ENCODE peak calls at places on chromosome 4, in nine cellular contexts. One of them, this sample, is unnamed.

GRCh38 chr4:21656832-21657231 is 291.7 kb downstream of the KCNIP4 start:
- DNase-seq in DMS153: no peak
- DNase-seq in endothelial cell: no peak
- DNase-seq in stimulated activated CD8-positive, alpha-beta memory T cell treated with anti-CD3 and anti-CD28 coated beads, Interleukin-7, amount 100 ng/mL, for 24 hours: no peak
- DNase-seq in C1 segment of cervical spinal cord: no peak
- DNase-seq in activated CD8-positive, alpha-beta memory T cell treated with anti-CD3 and anti-CD28 coated beads for 48 hours: no peak
- DNase-seq in activated naive CD4-positive, alpha-beta T cell treated with anti-CD3 and anti-CD28 coated beads, Interleukin-2, amount 50 U/mL, for 72 hours: no peak
- DNase-seq in ovary: no peak
- DNase-seq in sciatic nerve: no peak
- DNase-seq in this sample: no peak

GRCh38 chr4:118865091-118865708 is 23.5 kb upstream of the SYNPO2 start:
- DNase-seq in C1 segment of cervical spinal cord: no peak
- DNase-seq in sciatic nerve: no peak
- DNase-seq in stimulated activated CD8-positive, alpha-beta memory T cell treated with anti-CD3 and anti-CD28 coated beads, Interleukin-7, amount 100 ng/mL, for 24 hours: no peak
- DNase-seq in activated naive CD4-positive, alpha-beta T cell treated with anti-CD3 and anti-CD28 coated beads, Interleukin-2, amount 50 U/mL, for 72 hours: no peak
- DNase-seq in activated CD8-positive, alpha-beta memory T cell treated with anti-CD3 and anti-CD28 coated beads for 48 hours: no peak
- DNase-seq in DMS153: peak; percentile 75
- DNase-seq in ovary: no peak
- DNase-seq in endothelial cell: peak; percentile 30
- DNase-seq in this sample: no peak

GRCh38 chr4:104735174-104735573 is 240.5 kb upstream of the CXXC4 start:
- DNase-seq in stimulated activated CD8-positive, alpha-beta memory T cell treated with anti-CD3 and anti-CD28 coated beads, Interleukin-7, amount 100 ng/mL, for 24 hours: no peak
- DNase-seq in ovary: no peak
- DNase-seq in DMS153: no peak
- DNase-seq in sciatic nerve: no peak
- DNase-seq in C1 segment of cervical spinal cord: no peak
- DNase-seq in activated CD8-positive, alpha-beta memory T cell treated with anti-CD3 and anti-CD28 coated beads for 48 hours: no peak
- DNase-seq in endothelial cell: no peak
- DNase-seq in activated naive CD4-positive, alpha-beta T cell treated with anti-CD3 and anti-CD28 coated beads, Interleukin-2, amount 50 U/mL, for 72 hours: no peak
- DNase-seq in this sample: no peak

GRCh38 chr4:118981171-118981838 is 92.7 kb downstream of the SYNPO2 start:
- DNase-seq in endothelial cell: no peak
- DNase-seq in stimulated activated CD8-positive, alpha-beta memory T cell treated with anti-CD3 and anti-CD28 coated beads, Interleukin-7, amount 100 ng/mL, for 24 hours: no peak
- DNase-seq in sciatic nerve: no peak
- DNase-seq in C1 segment of cervical spinal cord: no peak
- DNase-seq in ovary: no peak
- DNase-seq in DMS153: no peak
- DNase-seq in activated naive CD4-positive, alpha-beta T cell treated with anti-CD3 and anti-CD28 coated beads, Interleukin-2, amount 50 U/mL, for 72 hours: no peak
- DNase-seq in activated CD8-positive, alpha-beta memory T cell treated with anti-CD3 and anti-CD28 coated beads for 48 hours: no peak
- DNase-seq in this sample: no peak

GRCh38 chr4:26941951-26942350 is 81.3 kb downstream of the STIM2 start:
- DNase-seq in activated naive CD4-positive, alpha-beta T cell treated with anti-CD3 and anti-CD28 coated beads, Interleukin-2, amount 50 U/mL, for 72 hours: no peak
- DNase-seq in DMS153: no peak
- DNase-seq in stimulated activated CD8-positive, alpha-beta memory T cell treated with anti-CD3 and anti-CD28 coated beads, Interleukin-7, amount 100 ng/mL, for 24 hours: no peak
- DNase-seq in C1 segment of cervical spinal cord: no peak
- DNase-seq in activated CD8-positive, alpha-beta memory T cell treated with anti-CD3 and anti-CD28 coated beads for 48 hours: no peak
- DNase-seq in endothelial cell: no peak
- DNase-seq in ovary: no peak
- DNase-seq in sciatic nerve: no peak
- DNase-seq in this sample: no peak

GRCh38 chr4:164949448-164950118 is 27.9 kb downstream of the TRIM61 start:
- DNase-seq in sciatic nerve: no peak
- DNase-seq in endothelial cell: peak; percentile 28
- DNase-seq in stimulated activated CD8-positive, alpha-beta memory T cell treated with anti-CD3 and anti-CD28 coated beads, Interleukin-7, amount 100 ng/mL, for 24 hours: no peak
- DNase-seq in activated naive CD4-positive, alpha-beta T cell treated with anti-CD3 and anti-CD28 coated beads, Interleukin-2, amount 50 U/mL, for 72 hours: no peak
- DNase-seq in activated CD8-positive, alpha-beta memory T cell treated with anti-CD3 and anti-CD28 coated beads for 48 hours: no peak
- DNase-seq in ovary: no peak
- DNase-seq in DMS153: no peak
- DNase-seq in C1 segment of cervical spinal cord: no peak
- DNase-seq in this sample: no peak

GRCh38 chr4:5957091-5957490 is 61.1 kb downstream of the C4orf50 start:
- DNase-seq in DMS153: peak; percentile 44
- DNase-seq in sciatic nerve: no peak
- DNase-seq in endothelial cell: no peak
- DNase-seq in stimulated activated CD8-positive, alpha-beta memory T cell treated with anti-CD3 and anti-CD28 coated beads, Interleukin-7, amount 100 ng/mL, for 24 hours: no peak
- DNase-seq in ovary: no peak
- DNase-seq in activated naive CD4-positive, alpha-beta T cell treated with anti-CD3 and anti-CD28 coated beads, Interleukin-2, amount 50 U/mL, for 72 hours: no peak
- DNase-seq in activated CD8-positive, alpha-beta memory T cell treated with anti-CD3 and anti-CD28 coated beads for 48 hours: no peak
- DNase-seq in C1 segment of cervical spinal cord: no peak
- DNase-seq in this sample: no peak

GRCh38 chr4:185246453-185246852 is 37.1 kb downstream of the SNX25 start:
- DNase-seq in ovary: no peak
- DNase-seq in activated naive CD4-positive, alpha-beta T cell treated with anti-CD3 and anti-CD28 coated beads, Interleukin-2, amount 50 U/mL, for 72 hours: no peak
- DNase-seq in activated CD8-positive, alpha-beta memory T cell treated with anti-CD3 and anti-CD28 coated beads for 48 hours: no peak
- DNase-seq in C1 segment of cervical spinal cord: no peak
- DNase-seq in endothelial cell: no peak
- DNase-seq in sciatic nerve: no peak
- DNase-seq in DMS153: no peak
- DNase-seq in stimulated activated CD8-positive, alpha-beta memory T cell treated with anti-CD3 and anti-CD28 coated beads, Interleukin-7, amount 100 ng/mL, for 24 hours: no peak
- DNase-seq in this sample: no peak

GRCh38 chr4:39730067-39730466 is 32.1 kb downstream of the UBE2K start:
- DNase-seq in sciatic nerve: no peak
- DNase-seq in C1 segment of cervical spinal cord: no peak
- DNase-seq in stimulated activated CD8-positive, alpha-beta memory T cell treated with anti-CD3 and anti-CD28 coated beads, Interleukin-7, amount 100 ng/mL, for 24 hours: no peak
- DNase-seq in DMS153: no peak
- DNase-seq in activated naive CD4-positive, alpha-beta T cell treated with anti-CD3 and anti-CD28 coated beads, Interleukin-2, amount 50 U/mL, for 72 hours: no peak
- DNase-seq in endothelial cell: no peak
- DNase-seq in ovary: no peak
- DNase-seq in activated CD8-positive, alpha-beta memory T cell treated with anti-CD3 and anti-CD28 coated beads for 48 hours: no peak
- DNase-seq in this sample: no peak

GRCh38 chr4:103018391-103019318 is 850 bp downstream of the SLC9B1 start:
- DNase-seq in DMS153: peak; percentile 1
- DNase-seq in stimulated activated CD8-positive, alpha-beta memory T cell treated with anti-CD3 and anti-CD28 coated beads, Interleukin-7, amount 100 ng/mL, for 24 hours: no peak
- DNase-seq in sciatic nerve: no peak
- DNase-seq in activated naive CD4-positive, alpha-beta T cell treated with anti-CD3 and anti-CD28 coated beads, Interleukin-2, amount 50 U/mL, for 72 hours: no peak
- DNase-seq in ovary: peak; percentile 58
- DNase-seq in activated CD8-positive, alpha-beta memory T cell treated with anti-CD3 and anti-CD28 coated beads for 48 hours: no peak
- DNase-seq in C1 segment of cervical spinal cord: no peak
- DNase-seq in endothelial cell: no peak
- DNase-seq in this sample: peak; percentile 3

GRCh38 chr4:8033776-8034528 is 94.3 kb upstream of the AFAP1 start:
- DNase-seq in sciatic nerve: no peak
- DNase-seq in activated CD8-positive, alpha-beta memory T cell treated with anti-CD3 and anti-CD28 coated beads for 48 hours: no peak
- DNase-seq in stimulated activated CD8-positive, alpha-beta memory T cell treated with anti-CD3 and anti-CD28 coated beads, Interleukin-7, amount 100 ng/mL, for 24 hours: no peak
- DNase-seq in activated naive CD4-positive, alpha-beta T cell treated with anti-CD3 and anti-CD28 coated beads, Interleukin-2, amount 50 U/mL, for 72 hours: no peak
- DNase-seq in C1 segment of cervical spinal cord: no peak
- DNase-seq in ovary: no peak
- DNase-seq in endothelial cell: no peak
- DNase-seq in DMS153: no peak
- DNase-seq in this sample: no peak

GRCh38 chr4:113684534-113685091 is 76.9 kb downstream of the CAMK2D start:
- DNase-seq in DMS153: peak; percentile 7
- DNase-seq in stimulated activated CD8-positive, alpha-beta memory T cell treated with anti-CD3 and anti-CD28 coated beads, Interleukin-7, amount 100 ng/mL, for 24 hours: no peak
- DNase-seq in sciatic nerve: no peak
- DNase-seq in activated naive CD4-positive, alpha-beta T cell treated with anti-CD3 and anti-CD28 coated beads, Interleukin-2, amount 50 U/mL, for 72 hours: no peak
- DNase-seq in C1 segment of cervical spinal cord: no peak
- DNase-seq in ovary: no peak
- DNase-seq in activated CD8-positive, alpha-beta memory T cell treated with anti-CD3 and anti-CD28 coated beads for 48 hours: no peak
- DNase-seq in endothelial cell: no peak
- DNase-seq in this sample: peak; percentile 9

GRCh38 chr4:81982846-81983540 is 390.8 kb downstream of the HNRNPD start:
- DNase-seq in ovary: no peak
- DNase-seq in activated naive CD4-positive, alpha-beta T cell treated with anti-CD3 and anti-CD28 coated beads, Interleukin-2, amount 50 U/mL, for 72 hours: no peak
- DNase-seq in activated CD8-positive, alpha-beta memory T cell treated with anti-CD3 and anti-CD28 coated beads for 48 hours: no peak
- DNase-seq in C1 segment of cervical spinal cord: no peak
- DNase-seq in sciatic nerve: no peak
- DNase-seq in endothelial cell: no peak
- DNase-seq in DMS153: no peak
- DNase-seq in stimulated activated CD8-positive, alpha-beta memory T cell treated with anti-CD3 and anti-CD28 coated beads, Interleukin-7, amount 100 ng/mL, for 24 hours: no peak
- DNase-seq in this sample: no peak

GRCh38 chr4:5863461-5864113 is 29.3 kb downstream of the CRMP1 start:
- DNase-seq in DMS153: no peak
- DNase-seq in ovary: no peak
- DNase-seq in endothelial cell: no peak
- DNase-seq in activated naive CD4-positive, alpha-beta T cell treated with anti-CD3 and anti-CD28 coated beads, Interleukin-2, amount 50 U/mL, for 72 hours: no peak
- DNase-seq in C1 segment of cervical spinal cord: no peak
- DNase-seq in activated CD8-positive, alpha-beta memory T cell treated with anti-CD3 and anti-CD28 coated beads for 48 hours: peak; percentile 15
- DNase-seq in stimulated activated CD8-positive, alpha-beta memory T cell treated with anti-CD3 and anti-CD28 coated beads, Interleukin-7, amount 100 ng/mL, for 24 hours: peak; percentile 32
- DNase-seq in sciatic nerve: no peak
- DNase-seq in this sample: peak; percentile 42

GRCh38 chr4:174528226-174528625 is 5.9 kb upstream of the HPGD start:
- DNase-seq in DMS153: no peak
- DNase-seq in activated CD8-positive, alpha-beta memory T cell treated with anti-CD3 and anti-CD28 coated beads for 48 hours: no peak
- DNase-seq in C1 segment of cervical spinal cord: no peak
- DNase-seq in stimulated activated CD8-positive, alpha-beta memory T cell treated with anti-CD3 and anti-CD28 coated beads, Interleukin-7, amount 100 ng/mL, for 24 hours: no peak
- DNase-seq in ovary: no peak
- DNase-seq in activated naive CD4-positive, alpha-beta T cell treated with anti-CD3 and anti-CD28 coated beads, Interleukin-2, amount 50 U/mL, for 72 hours: no peak
- DNase-seq in sciatic nerve: no peak
- DNase-seq in endothelial cell: no peak
- DNase-seq in this sample: no peak

GRCh38 chr4:4856071-4857000 is 3.1 kb upstream of the MSX1 start:
- DNase-seq in DMS153: no peak
- DNase-seq in sciatic nerve: no peak
- DNase-seq in ovary: no peak
- DNase-seq in activated CD8-positive, alpha-beta memory T cell treated with anti-CD3 and anti-CD28 coated beads for 48 hours: no peak
- DNase-seq in activated naive CD4-positive, alpha-beta T cell treated with anti-CD3 and anti-CD28 coated beads, Interleukin-2, amount 50 U/mL, for 72 hours: no peak
- DNase-seq in C1 segment of cervical spinal cord: no peak
- DNase-seq in endothelial cell: no peak
- DNase-seq in stimulated activated CD8-positive, alpha-beta memory T cell treated with anti-CD3 and anti-CD28 coated beads, Interleukin-7, amount 100 ng/mL, for 24 hours: no peak
- DNase-seq in this sample: no peak

GRCh38 chr4:181890031-181890430 is 353.2 kb upstream of the TENM3 start:
- DNase-seq in activated naive CD4-positive, alpha-beta T cell treated with anti-CD3 and anti-CD28 coated beads, Interleukin-2, amount 50 U/mL, for 72 hours: no peak
- DNase-seq in activated CD8-positive, alpha-beta memory T cell treated with anti-CD3 and anti-CD28 coated beads for 48 hours: no peak
- DNase-seq in stimulated activated CD8-positive, alpha-beta memory T cell treated with anti-CD3 and anti-CD28 coated beads, Interleukin-7, amount 100 ng/mL, for 24 hours: no peak
- DNase-seq in sciatic nerve: no peak
- DNase-seq in endothelial cell: no peak
- DNase-seq in C1 segment of cervical spinal cord: no peak
- DNase-seq in ovary: no peak
- DNase-seq in DMS153: no peak
- DNase-seq in this sample: no peak